ENCODE peak calls at places on chromosomes 4 and X, in ten cellular contexts. A is hypothalamus, Y is occipital lobe, T is NCI-H510A treated with DMSO at 0.1 percent for 48 hours, S is fibroblast of gingiva, K is uterus, I is WTC11, V is ELF-1, M is Caki2, J is MM.1S. N is an unnamed sample.
A peak's percentile ranks its signal among the peaks of the same experiment; 100 is the strongest.

GRCh38 chrX:65575024-65575423 is 40.4 kb upstream of the LAS1L start:
- DNase-seq in A (no peak), Y (no peak), T (no peak), S (no peak), K (no peak), I (no peak), V (no peak), M (no peak), J (no peak), N (no peak)

GRCh38 chr4:109730294-109731051 is 603 bp upstream of the PLA2G12A start:
- DNase-seq in A (peak; percentile 59), Y (peak; percentile 29), T (peak; percentile 70), S (peak; percentile 61), K (no peak), I (peak; percentile 61), V (peak; percentile 80), M (peak; percentile 69), J (no peak), N (no peak)

GRCh38 chrX:24343719-24344118 is 16.7 kb upstream of the SUPT20HL1 start:
- DNase-seq in A (no peak), Y (no peak), T (no peak), S (no peak), K (no peak), I (no peak), V (no peak), M (no peak), J (no peak), N (no peak)

GRCh38 chrX:114134465-114134864 is 449.4 kb upstream of the HTR2C start:
- DNase-seq in A (no peak), Y (no peak), T (no peak), S (no peak), K (no peak), I (no peak), V (no peak), M (no peak), J (no peak), N (no peak)

GRCh38 chr4:167897116-167897515 is 195.2 kb upstream of the ANXA10 start:
- DNase-seq in A (no peak), Y (no peak), T (peak; percentile 44), S (no peak), K (no peak), I (peak; percentile 61), V (peak; percentile 92), M (no peak), J (no peak), N (no peak)

GRCh38 chr4:182265881-182266280 is 22.7 kb downstream of the TENM3 start:
- DNase-seq in A (no peak), Y (no peak), T (no peak), S (no peak), K (no peak), I (peak; percentile 31), V (no peak), M (no peak), J (no peak), N (peak; percentile 2)

GRCh38 chr4:152939655-152940054 is 3.5 kb downstream of the FHDC1 start:
- DNase-seq in A (no peak), Y (no peak), T (no peak), S (no peak), K (no peak), I (no peak), V (peak; percentile 87), M (no peak), J (no peak), N (no peak)

GRCh38 chrX:69555396-69556023 is 51.4 kb downstream of the NALF2 start:
- DNase-seq in A (no peak), Y (no peak), T (no peak), S (no peak), K (peak; percentile 20), I (no peak), V (peak; percentile 52), M (no peak), J (no peak), N (no peak)

GRCh38 chrX:118347131-118347530 is 1.2 kb downstream of the WDR44 start:
- DNase-seq in A (no peak), Y (no peak), T (no peak), S (peak; percentile 32), K (no peak), I (no peak), V (no peak), M (peak; percentile 18), J (peak; percentile 19), N (no peak)

GRCh38 chrX:635428-636192 is 5.0 kb downstream of the SHOX start:
- DNase-seq in A (no peak), Y (no peak), T (no peak), S (no peak), K (no peak), I (peak; percentile 66), V (no peak), M (no peak), J (no peak), N (no peak)

GRCh38 chrX:70030242-70030823 is 19.4 kb downstream of the AWAT2 start:
- DNase-seq in A (peak; percentile 1), Y (no peak), T (peak; percentile 69), S (peak; percentile 28), K (no peak), I (peak; percentile 49), V (peak; percentile 72), M (peak; percentile 22), J (peak; percentile 24), N (peak; percentile 53)

GRCh38 chr4:152970102-152970820 is 34.1 kb downstream of the FHDC1 start:
- DNase-seq in A (no peak), Y (no peak), T (no peak), S (no peak), K (no peak), I (no peak), V (no peak), M (peak; percentile 97), J (no peak), N (no peak)

GRCh38 chrX:63513825-63514574 is 162.9 kb upstream of the SPIN4 start:
- DNase-seq in A (no peak), Y (no peak), T (no peak), S (peak; percentile 84), K (peak; percentile 22), I (no peak), V (no peak), M (no peak), J (no peak), N (no peak)

GRCh38 chrX:72029473-72030411 is 102.0 kb downstream of the RTL5 start:
- DNase-seq in A (no peak), Y (no peak), T (no peak), S (peak; percentile 17), K (no peak), I (no peak), V (peak; percentile 53), M (peak; percentile 66), J (no peak), N (no peak)

GRCh38 chrX:13389501-13389900 is 69.6 kb upstream of the ATXN3L start:
- DNase-seq in A (no peak), Y (no peak), T (no peak), S (no peak), K (no peak), I (no peak), V (no peak), M (no peak), J (no peak), N (no peak)

GRCh38 chr4:40454816-40455215 is 119.7 kb downstream of the CHRNA9 start:
- DNase-seq in A (no peak), Y (no peak), T (no peak), S (no peak), K (no peak), I (no peak), V (no peak), M (no peak), J (no peak), N (no peak)

GRCh38 chr4:183926950-183927349 is 21.8 kb downstream of the STOX2 start:
- DNase-seq in A (no peak), Y (no peak), T (no peak), S (no peak), K (no peak), I (no peak), V (no peak), M (no peak), J (no peak), N (no peak)

GRCh38 chr4:58061967-58062366 is 951.8 kb upstream of the IGFBP7 start:
- DNase-seq in A (no peak), Y (no peak), T (no peak), S (no peak), K (no peak), I (no peak), V (no peak), M (no peak), J (no peak), N (no peak)

GRCh38 chr4:150923945-150924344 is 91.1 kb downstream of the LRBA start:
- DNase-seq in A (no peak), Y (no peak), T (no peak), S (no peak), K (no peak), I (no peak), V (no peak), M (no peak), J (no peak), N (no peak)

GRCh38 chrX:115624916-115625315 is 63.9 kb downstream of the PLS3 start:
- DNase-seq in A (no peak), Y (no peak), T (no peak), S (no peak), K (no peak), I (no peak), V (no peak), M (no peak), J (no peak), N (no peak)

GRCh38 chrX:129359269-129359668 is 164.0 kb downstream of the SMARCA1 start:
- DNase-seq in A (no peak), Y (no peak), T (no peak), S (no peak), K (no peak), I (no peak), V (no peak), M (no peak), J (peak; percentile 33), N (no peak)

GRCh38 chr4:24743931-24744330 is 51.4 kb upstream of the SOD3 start:
- DNase-seq in A (no peak), Y (no peak), T (no peak), S (no peak), K (peak; percentile 47), I (peak; percentile 42), V (peak; percentile 81), M (no peak), J (no peak), N (no peak)

GRCh38 chrX:17563515-17563914 is 173.8 kb upstream of the SCML1 start:
- DNase-seq in A (no peak), Y (no peak), T (no peak), S (no peak), K (no peak), I (no peak), V (no peak), M (no peak), J (no peak), N (no peak)

GRCh38 chr4:26377352-26378311 is 56.8 kb downstream of the RBPJ start:
- DNase-seq in A (no peak), Y (no peak), T (no peak), S (no peak), K (no peak), I (no peak), V (no peak), M (no peak), J (peak; percentile 10), N (no peak)

GRCh38 chr4:146336413-146336807 is 122.1 kb downstream of the REELD1 start:
- DNase-seq in A (no peak), Y (no peak), T (no peak), S (no peak), K (no peak), I (no peak), V (no peak), M (no peak), J (no peak), N (no peak)

GRCh38 chr4:186266699-186267467 is 894 bp downstream of the F11 start:
- DNase-seq in A (no peak), Y (no peak), T (no peak), S (no peak), K (no peak), I (peak; percentile 61), V (peak; percentile 37), M (no peak), J (no peak), N (no peak)

GRCh38 chr4:16710198-16710597 is 188.2 kb downstream of the LDB2 start:
- DNase-seq in A (no peak), Y (no peak), T (no peak), S (no peak), K (no peak), I (no peak), V (no peak), M (no peak), J (no peak), N (no peak)

GRCh38 chr4:184617611-184618196 is 31.5 kb downstream of the CASP3 start:
- DNase-seq in A (no peak), Y (no peak), T (no peak), S (no peak), K (no peak), I (peak; percentile 42), V (peak; percentile 81), M (no peak), J (no peak), N (no peak)